ENCODE peak calls at places on chromosomes 4 and X, in four cellular contexts. F, B, P and L are unnamed samples.

GRCh38 chrX:50814701-50815476 is 895 bp upstream of the SHROOM4 start:
- DNase-seq in P (no peak), F (no peak), B (peak), L (no peak)

GRCh38 chr4:173821851-173822250 is 291.8 kb upstream of the HAND2 start:
- DNase-seq in B (no peak), F (no peak), P (no peak), L (no peak)

GRCh38 chrX:11215191-11215921 is 77.9 kb upstream of the AMELX start:
- DNase-seq in F (peak), P (peak), B (no peak), L (peak)

GRCh38 chr4:101418055-101418454 is 70.7 kb upstream of the PPP3CA start:
- DNase-seq in P (no peak), F (no peak), B (peak), L (no peak)

GRCh38 chrX:21741378-21741777 is 16.5 kb downstream of the SMPX start:
- DNase-seq in P (no peak), F (no peak), B (no peak), L (no peak)

GRCh38 chr4:82733636-82734035 is 65.0 kb downstream of the SCD5 start:
- DNase-seq in P (no peak), B (peak), F (no peak), L (no peak)

GRCh38 chr4:76272091-76272490 is 20.6 kb downstream of the FAM47E start:
- DNase-seq in P (no peak), B (no peak), F (no peak), L (no peak)

GRCh38 chrX:9676311-9676710 is 89.3 kb downstream of the GPR143 start:
- DNase-seq in F (no peak), P (no peak), B (no peak), L (no peak)

GRCh38 chr4:74933562-74934015 is 673 bp downstream of the PARM1 start:
- DNase-seq in F (peak), B (peak), P (no peak), L (peak)

GRCh38 chr4:134308910-134309309 is 107.3 kb upstream of the PABPC4L start:
- DNase-seq in F (no peak), B (no peak), P (no peak), L (no peak)

GRCh38 chr4:56129431-56129861 is 180.7 kb downstream of the CEP135 start:
- DNase-seq in P (peak), B (no peak), F (peak), L (peak)

DNA sequence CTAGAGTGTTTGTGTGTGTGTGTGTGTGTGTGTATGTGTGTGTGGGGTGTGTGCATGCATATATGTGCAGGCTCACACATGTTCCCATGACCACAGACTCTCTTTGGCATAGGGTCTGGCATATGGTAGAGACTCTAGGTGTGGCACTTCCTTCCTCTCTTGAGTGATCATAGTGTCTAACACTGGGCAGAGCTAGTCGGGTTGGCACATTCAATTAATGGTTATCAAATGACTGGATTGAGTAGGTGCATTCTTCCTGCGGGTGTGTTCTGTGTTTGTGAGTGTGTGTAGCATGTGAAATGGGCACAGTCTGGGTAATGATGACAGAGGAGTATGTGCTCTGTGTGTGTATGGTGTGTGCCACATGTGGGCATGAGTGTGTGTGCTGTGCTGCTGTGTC is 106.5 kb downstream of the EFNB1 start:
- DNase-seq in B (no peak), P (no peak), F (no peak), L (no peak)
- H2AK5ac ChIP-seq in B (no peak), P (no peak), F (no peak), L (no peak)

DNA sequence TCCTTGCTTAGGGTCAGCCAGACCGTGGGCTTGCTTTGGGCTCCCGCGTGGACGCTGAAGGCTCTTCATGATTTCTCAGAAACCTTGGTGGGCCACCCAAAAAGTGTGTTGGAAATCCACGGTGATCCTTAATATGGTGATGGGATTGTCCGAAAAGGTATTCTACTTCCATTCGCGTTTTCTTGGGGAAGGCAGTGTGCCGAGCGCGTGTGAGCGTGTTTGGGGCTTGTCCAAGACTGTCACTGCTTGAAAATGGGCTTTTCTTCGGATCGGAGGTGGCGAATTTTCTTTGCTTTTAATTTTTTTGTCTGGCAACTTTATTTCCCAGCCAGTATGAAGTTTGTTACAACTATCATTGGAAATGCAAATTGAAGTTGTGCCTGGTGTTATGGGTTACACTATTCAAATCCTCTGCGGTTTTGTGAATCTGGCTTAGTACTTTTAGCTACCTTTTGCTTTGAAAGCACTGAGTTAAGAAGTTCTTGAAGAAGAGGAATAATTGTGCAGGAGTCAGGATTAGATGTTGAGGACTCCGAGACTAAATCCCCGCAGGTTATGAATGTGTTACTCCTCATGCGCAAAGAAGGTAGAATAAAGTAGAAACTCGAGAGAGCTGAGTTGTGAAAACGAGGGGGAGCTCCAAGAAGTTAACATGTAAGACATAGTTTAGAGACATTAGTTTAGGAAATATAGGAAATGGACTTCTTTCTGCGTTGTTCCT is 3.2 kb downstream of the SPRY1 start:
- DNase-seq in F (no peak), B (peak), P (no peak), L (peak)
- H2AK5ac ChIP-seq in F (no peak), B (no peak), P (no peak), L (no peak)

GRCh38 chr4:112083587-112084347 is 61.5 kb upstream of the FAM241A start:
- DNase-seq in F (no peak), B (peak), P (no peak), L (no peak)
- H2AK5ac ChIP-seq in F (no peak), B (peak), P (no peak), L (no peak)

GRCh38 chr4:184387351-184387750 is 87.0 kb downstream of the IRF2 start:
- DNase-seq in F (no peak), P (no peak), B (no peak), L (no peak)

GRCh38 chr4:184385705-184386141 is 88.6 kb downstream of the IRF2 start:
- DNase-seq in F (peak), P (no peak), B (no peak), L (peak)

GRCh38 chr4:184384810-184385557 is 89.4 kb downstream of the IRF2 start:
- DNase-seq in F (peak), P (no peak), B (no peak), L (no peak)

GRCh38 chr4:184388106-184388505 is 86.2 kb downstream of the IRF2 start:
- DNase-seq in B (no peak), P (no peak), F (no peak), L (no peak)

GRCh38 chr4:184386271-184386781 is 88.0 kb downstream of the IRF2 start:
- DNase-seq in B (no peak), P (no peak), F (peak), L (peak)
- H2AK5ac ChIP-seq in B (no peak), P (peak), F (no peak), L (no peak)

DNA sequence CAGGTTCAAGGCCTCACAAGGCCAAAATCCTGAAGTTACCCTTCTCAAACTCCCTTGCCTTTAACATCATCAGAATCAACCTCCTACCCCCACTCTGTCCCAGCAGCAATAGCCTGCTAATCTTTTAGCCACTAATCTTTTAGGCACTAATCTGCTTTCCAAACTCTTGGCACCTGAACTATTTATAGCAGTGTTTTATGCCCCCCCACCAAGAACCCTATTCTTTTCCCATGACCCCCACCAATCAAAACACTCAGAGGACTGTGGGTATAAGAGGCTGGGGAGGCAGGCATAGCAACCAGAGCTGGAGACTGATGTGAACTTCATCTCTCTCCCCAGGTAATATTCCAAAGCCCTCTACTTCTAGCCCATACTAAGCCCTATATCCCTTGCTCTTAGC is at the start of gene ARR3:
- DNase-seq in B (no peak), F (no peak), P (no peak), L (no peak)
- H2AK5ac ChIP-seq in B (no peak), F (no peak), P (no peak), L (no peak)

GRCh38 chr4:165428957-165429356 is 50.1 kb downstream of the CPE start:
- DNase-seq in B (no peak), P (no peak), F (no peak), L (no peak)
- H2AK5ac ChIP-seq in B (no peak), P (no peak), F (no peak), L (no peak)

GRCh38 chr4:7139167-7139979 is 53.0 kb upstream of the SORCS2 start:
- DNase-seq in B (no peak), P (no peak), F (no peak), L (no peak)
- H2AK5ac ChIP-seq in B (no peak), P (no peak), F (no peak), L (no peak)

GRCh38 chr4:110632506-110633357 is 9.9 kb upstream of the PITX2 start:
- DNase-seq in P (peak), B (peak), F (peak), L (peak)
- H2AK5ac ChIP-seq in P (no peak), B (no peak), F (no peak), L (no peak)

GRCh38 chr4:112057479-112057878 is 87.8 kb upstream of the FAM241A start:
- DNase-seq in F (no peak), P (no peak), B (no peak), L (peak)
- H2AK5ac ChIP-seq in F (no peak), P (no peak), B (no peak), L (no peak)